ENCODE peak calls at places on chromosome 1, in nine cellular contexts. W is sigmoid colon, Q is BE2C, K is transverse colon, J is neural progenitor cell, H is AG04450, N is heart right ventricle, Y is left ventricle myocardium inferior, M is fibroblast of the aortic adventitia. Z is an unnamed sample.
A peak's percentile ranks its signal among the peaks of the same experiment; 100 is the strongest.

GRCh38 chr1:160127865-160128523 is 12.4 kb downstream of the ATP1A2 start:
- DNase-seq in M (peak; percentile 39), J (no peak), Y (no peak), N (peak; percentile 33), H (no peak), Q (no peak), W (no peak), K (no peak), Z (no peak)

GRCh38 chr1:46301406-46302090 is 1.9 kb downstream of the LRRC41 start:
- DNase-seq in K (no peak), W (peak; percentile 77), Y (no peak), M (peak; percentile 56), Q (peak; percentile 19), J (peak; percentile 31), H (no peak), N (peak; percentile 38), Z (no peak)

GRCh38 chr1:114586513-114587047 is 5.2 kb upstream of the BCAS2 start:
- DNase-seq in W (no peak), J (no peak), M (no peak), N (no peak), Q (no peak), K (no peak), Y (no peak), H (no peak), Z (no peak)

GRCh38 chr1:9201421-9202239 is 32.9 kb upstream of the H6PD start:
- DNase-seq in K (peak; percentile 18), M (peak; percentile 85), J (peak; percentile 61), Y (no peak), N (peak; percentile 12), H (no peak), Q (no peak), W (peak; percentile 80), Z (no peak)

GRCh38 chr1:228956864-228957263 is 221.6 kb downstream of the RHOU start:
- DNase-seq in Y (no peak), J (no peak), M (peak; percentile 16), W (no peak), Q (no peak), N (no peak), K (no peak), H (no peak), Z (no peak)

GRCh38 chr1:22443332-22443731 is 8.3 kb upstream of the ZBTB40 start:
- DNase-seq in M (no peak), W (no peak), H (no peak), J (no peak), K (no peak), N (no peak), Q (no peak), Y (no peak), Z (no peak)

GRCh38 chr1:244154882-244155531 is 103.9 kb downstream of the ZBTB18 start:
- DNase-seq in N (no peak), K (peak; percentile 11), J (peak; percentile 69), H (no peak), Y (no peak), M (no peak), W (peak; percentile 81), Q (peak; percentile 19), Z (no peak)

GRCh38 chr1:223714849-223715709 is 2.7 kb downstream of the CAPN2 start:
- DNase-seq in H (no peak), N (no peak), Q (no peak), K (peak; percentile 47), Y (no peak), J (peak; percentile 41), W (no peak), M (peak; percentile 73), Z (no peak)

GRCh38 chr1:245874942-245875580 is 632.0 kb downstream of the SMYD3 start:
- DNase-seq in H (peak; percentile 99), Y (peak; percentile 83), K (peak; percentile 63), N (peak; percentile 90), W (peak; percentile 94), M (peak; percentile 100), Q (peak; percentile 97), J (no peak), Z (no peak)

GRCh38 chr1:91505086-91505485 is 4.4 kb downstream of the CDC7 start:
- DNase-seq in M (no peak), H (no peak), W (no peak), N (no peak), Y (no peak), J (peak; percentile 33), Q (no peak), K (no peak), Z (no peak)

GRCh38 chr1:91506071-91506470 is 5.4 kb downstream of the CDC7 start:
- DNase-seq in Q (no peak), M (no peak), K (no peak), J (no peak), N (no peak), H (no peak), Y (no peak), W (no peak), Z (no peak)

GRCh38 chr1:91503975-91504530 is 3.4 kb downstream of the CDC7 start:
- DNase-seq in J (no peak), W (no peak), M (no peak), N (no peak), Y (no peak), K (no peak), Q (no peak), H (no peak), Z (no peak)

GRCh38 chr1:91510754-91511153 is 10.1 kb downstream of the CDC7 start:
- DNase-seq in H (no peak), W (no peak), J (no peak), K (no peak), Q (no peak), M (no peak), N (no peak), Y (no peak), Z (no peak)

GRCh38 chr1:91507330-91507729 is 6.7 kb downstream of the CDC7 start:
- DNase-seq in J (no peak), N (no peak), Y (no peak), K (no peak), H (no peak), Q (no peak), M (peak; percentile 41), W (no peak), Z (no peak)
- TF ChIP-seq CTCF in J (no peak), N (no peak), Y (no peak), K (no peak), H (no peak), Q (no peak), M (peak; percentile 13), W (no peak), Z (no peak)

GRCh38 chr1:25871086-25871703 is 4.3 kb downstream of the PAQR7 start:
- DNase-seq in K (peak; percentile 30), N (no peak), M (no peak), W (peak; percentile 49), Q (no peak), J (no peak), Y (no peak), H (no peak), Z (no peak)
- H3K4me3 ChIP-seq in K (no peak overlapping the region), N (no peak overlapping the region), M (no peak overlapping the region), W (no peak overlapping the region), Q (no peak overlapping the region), J (no peak overlapping the region), Y (no peak overlapping the region), H (no peak overlapping the region), Z (no peak overlapping the region)

GRCh38 chr1:32859915-32860314 is 10.8 kb downstream of the FNDC5 start:
- DNase-seq in W (no peak), M (no peak), N (no peak), Y (no peak), J (no peak), Q (no peak), H (no peak), K (no peak), Z (no peak)
- TF ChIP-seq CTCF in W (no peak), M (no peak), N (no peak), Y (no peak), J (no peak), Q (no peak), H (no peak), K (no peak), Z (no peak)

GRCh38 chr1:98048234-98048633 is 127.4 kb upstream of the DPYD start:
- DNase-seq in Y (peak; percentile 76), W (peak; percentile 86), N (peak; percentile 76), H (peak; percentile 85), J (peak; percentile 92), Q (peak; percentile 76), M (peak; percentile 93), K (peak; percentile 71), Z (no peak)

GRCh38 chr1:98044071-98044697 is 123.3 kb upstream of the DPYD start:
- DNase-seq in M (no peak), W (no peak), Y (no peak), K (no peak), N (no peak), H (no peak), Q (peak; percentile 22), J (no peak), Z (no peak)

GRCh38 chr1:98046031-98046641 is 125.3 kb upstream of the DPYD start:
- DNase-seq in M (peak; percentile 67), H (no peak), Q (peak; percentile 71), K (no peak), W (no peak), N (no peak), Y (no peak), J (peak; percentile 71), Z (no peak)

GRCh38 chr1:98044766-98045165 is 123.9 kb upstream of the DPYD start:
- DNase-seq in Q (peak; percentile 24), Y (no peak), H (no peak), J (no peak), N (no peak), W (no peak), K (no peak), M (no peak), Z (no peak)

GRCh38 chr1:98045211-98046030 is 124.6 kb upstream of the DPYD start:
- DNase-seq in J (peak; percentile 54), Y (no peak), W (no peak), Q (peak; percentile 60), M (peak; percentile 72), H (no peak), N (no peak), K (no peak), Z (no peak)
- H3K4me3 ChIP-seq in J (peak overlapping the region; percentile 60), Y (peak overlapping the region; percentile 65), W (peak overlapping the region; percentile 31), Q (peak overlapping the region; percentile 79), M (peak overlapping the region; percentile 88), H (peak overlapping the region; percentile 85), N (peak overlapping the region; percentile 61), K (peak overlapping the region; percentile 29), Z (no peak overlapping the region)

DNA sequence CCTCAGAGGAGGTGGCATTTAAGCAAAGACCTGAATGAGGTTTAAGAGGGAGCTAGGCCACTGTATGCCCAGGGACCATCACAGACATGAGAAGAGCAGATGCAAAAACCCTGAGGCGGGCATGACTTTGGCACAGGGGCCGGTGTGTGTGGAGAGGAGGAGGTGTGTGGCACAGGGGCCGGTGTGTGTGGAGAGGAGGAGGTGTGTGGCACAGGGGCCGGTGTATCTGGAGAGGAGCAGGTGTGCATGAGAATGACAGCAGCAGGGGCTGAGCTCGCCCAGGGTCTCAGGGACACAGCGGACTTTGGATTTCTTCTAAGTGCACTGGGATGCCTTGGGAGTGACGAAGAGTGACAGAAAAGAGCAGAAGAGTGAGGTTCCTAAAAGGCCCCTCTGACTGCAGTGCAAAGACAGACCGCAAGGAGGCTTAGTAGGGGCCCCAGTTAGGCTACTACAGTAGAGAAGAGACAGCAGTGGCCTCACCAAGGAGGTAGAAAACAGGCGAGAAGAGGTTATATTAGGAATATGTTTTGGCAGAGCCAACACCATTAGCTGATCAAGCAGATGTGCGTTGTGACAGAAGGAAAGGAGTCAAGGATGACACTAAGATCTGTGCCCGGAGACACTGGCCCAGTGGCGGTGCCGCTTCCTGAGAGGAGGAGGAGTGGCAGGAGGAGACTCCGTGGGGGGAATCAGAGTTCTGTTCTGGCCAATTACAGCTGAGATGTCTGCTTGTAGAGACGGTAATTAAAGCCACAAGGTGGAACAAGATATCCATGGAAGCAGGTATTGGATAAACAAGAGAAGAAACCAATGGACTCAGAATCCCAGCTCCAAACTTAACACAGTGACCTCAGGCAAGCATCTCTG is 18.4 kb downstream of the ZBTB17 start:
- DNase-seq in W (no peak), H (no peak), N (no peak), K (no peak), Y (no peak), Q (no peak), J (peak; percentile 65), M (no peak), Z (no peak)
- TF ChIP-seq CTCF in W (no peak), H (peak; percentile 39), N (no peak), K (no peak), Y (peak; percentile 20), Q (no peak), J (peak; percentile 66), M (peak; percentile 46), Z (peak; percentile 63)

Z was measured in GM12864.